ENCODE peak calls at places on chromosomes 5 and 9, in eight cellular contexts. N, I, M, Z, X, B, Y and S are unnamed samples.
A peak's percentile ranks its signal among the peaks of the same experiment; 100 is the strongest.

GRCh38 chr5:140553657-140554056 is 3.6 kb downstream of the SRA1 start:
- DNase-seq in N (no peak), I (no peak), M (no peak), Z (no peak), X (no peak), B (no peak), Y (no peak), S (no peak)

GRCh38 chr9:26687421-26687820 is 205.2 kb downstream of the CAAP1 start:
- DNase-seq in N (no peak), I (no peak), M (peak; percentile 2), Z (peak; percentile 0), X (no peak), B (no peak), Y (no peak), S (no peak)

GRCh38 chr9:28255174-28255573 is 681.9 kb upstream of the C9orf72 start:
- DNase-seq in N (no peak), I (no peak), M (no peak), Z (no peak), X (no peak), B (no peak), Y (no peak), S (no peak)

GRCh38 chr5:95731571-95732554 is 727 bp downstream of the RHOBTB3 start:
- DNase-seq in N (peak; percentile 72), I (peak; percentile 38), M (peak; percentile 67), Z (peak; percentile 49), X (peak; percentile 74), B (peak; percentile 56), Y (peak; percentile 80), S (no peak)

GRCh38 chr9:130570200-130570599 is 9.2 kb upstream of the FUBP3 start:
- DNase-seq in N (no peak), I (no peak), M (no peak), Z (peak; percentile 47), X (no peak), B (no peak), Y (no peak), S (peak; percentile 14)

GRCh38 chr9:123073441-123073840 is 40.0 kb downstream of the GPR21 start:
- DNase-seq in N (no peak), I (no peak), M (no peak), Z (no peak), X (peak; percentile 40), B (no peak), Y (no peak), S (no peak)

GRCh38 chr5:177982072-177982727 is 13.8 kb downstream of the PROP1 start:
- DNase-seq in N (peak; percentile 37), I (no peak), M (peak; percentile 29), Z (no peak), X (peak; percentile 81), B (no peak), Y (no peak), S (no peak)

GRCh38 chr5:180486636-180487149 is 7.5 kb upstream of the CNOT6 start:
- DNase-seq in N (peak; percentile 25), I (no peak), M (no peak), Z (no peak), X (no peak), B (no peak), Y (no peak), S (no peak)

GRCh38 chr9:114124138-114124537 is 25.0 kb upstream of the KIF12 start:
- DNase-seq in N (no peak), I (no peak), M (no peak), Z (no peak), X (no peak), B (no peak), Y (no peak), S (no peak)

GRCh38 chr5:134227259-134227658 is 1.4 kb upstream of the PPP2CA start:
- DNase-seq in N (peak; percentile 64), I (no peak), M (peak; percentile 49), Z (peak; percentile 18), X (peak; percentile 79), B (peak; percentile 56), Y (peak; percentile 69), S (no peak)

GRCh38 chr5:150301170-150301505 is 1.6 kb downstream of the ARSI start:
- DNase-seq in N (no peak), I (no peak), M (peak; percentile 26), Z (peak; percentile 68), X (no peak), B (no peak), Y (no peak), S (no peak)

GRCh38 chr9:132458432-132458831 is 48.4 kb downstream of the CFAP77 start:
- DNase-seq in N (no peak), I (no peak), M (no peak), Z (no peak), X (peak; percentile 35), B (no peak), Y (no peak), S (no peak)

GRCh38 chr9:113572076-113572861 is 108.7 kb downstream of the RGS3 start:
- DNase-seq in N (peak; percentile 49), I (no peak), M (no peak), Z (no peak), X (no peak), B (no peak), Y (peak; percentile 42), S (no peak)

GRCh38 chr9:114805670-114806551 is at the start of gene TNFSF15:
- DNase-seq in N (no peak), I (no peak), M (peak; percentile 65), Z (peak; percentile 7), X (peak; percentile 50), B (peak; percentile 54), Y (peak; percentile 63), S (no peak)

GRCh38 chr5:112653638-112654037 is 84.0 kb upstream of the APC start:
- DNase-seq in N (no peak), I (no peak), M (no peak), Z (no peak), X (no peak), B (no peak), Y (no peak), S (no peak)

GRCh38 chr5:10118150-10118549 is 131.5 kb downstream of the ATPSCKMT start:
- DNase-seq in N (no peak), I (no peak), M (no peak), Z (no peak), X (no peak), B (no peak), Y (no peak), S (no peak)
- TF ChIP-seq CTCF in N (no peak), I (no peak), M (no peak), Z (no peak), X (no peak), B (no peak), Y (no peak), S (no peak)

DNA sequence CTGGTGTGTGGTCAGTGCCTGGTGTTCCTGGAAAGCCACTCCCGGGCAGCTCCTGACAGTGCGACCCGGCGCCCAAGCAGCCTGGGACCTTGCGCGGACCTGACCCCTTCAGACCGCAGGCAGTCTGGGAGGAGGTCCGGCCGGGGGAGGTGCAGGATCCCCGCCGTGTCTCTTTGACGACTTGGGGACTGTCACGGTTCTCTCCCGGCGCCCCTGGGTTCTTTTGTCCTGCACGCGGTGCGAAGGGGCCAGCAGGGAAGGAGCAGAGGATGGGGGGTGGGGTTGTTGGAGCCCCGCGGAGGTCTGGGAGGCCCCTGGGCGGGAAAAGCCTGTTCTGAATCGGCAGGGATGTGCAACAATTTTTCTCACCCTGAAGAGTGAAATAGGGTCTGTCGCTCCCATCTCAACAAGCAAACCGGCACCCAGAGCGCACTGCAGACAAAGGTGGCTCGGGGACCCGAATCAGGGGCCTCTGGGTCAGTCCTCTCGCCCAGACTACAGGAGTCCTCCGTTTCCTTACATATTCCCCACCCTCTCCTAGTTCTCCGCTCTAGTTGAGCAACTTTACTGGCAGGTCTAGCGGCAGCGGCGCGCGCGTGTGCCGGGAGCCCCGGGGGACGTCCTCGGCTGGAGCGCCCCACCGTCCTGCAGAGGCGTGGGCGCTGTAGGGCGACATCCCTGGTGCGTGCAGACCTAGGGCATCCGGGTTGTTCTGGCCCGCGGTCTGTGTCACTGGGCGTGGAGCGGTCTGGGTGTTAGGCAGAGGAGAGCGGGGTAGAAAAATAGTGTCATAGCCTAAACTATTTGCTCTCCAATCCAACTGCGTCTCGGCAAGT is 1.2 kb downstream of the VCAN start:
- DNase-seq in N (peak; percentile 55), I (peak; percentile 29), M (peak; percentile 7), Z (peak; percentile 55), X (peak; percentile 74), B (peak; percentile 16), Y (peak; percentile 83), S (no peak)
- H3K4me3 ChIP-seq in N (peak overlapping the region; percentile 2), I (peak overlapping the region; percentile 42), M (no peak overlapping the region), Z (peak overlapping the region; percentile 93), X (peak overlapping the region; percentile 76), B (peak overlapping the region; percentile 26), Y (peak overlapping the region; percentile 49), S (peak overlapping the region; percentile 96)

DNA sequence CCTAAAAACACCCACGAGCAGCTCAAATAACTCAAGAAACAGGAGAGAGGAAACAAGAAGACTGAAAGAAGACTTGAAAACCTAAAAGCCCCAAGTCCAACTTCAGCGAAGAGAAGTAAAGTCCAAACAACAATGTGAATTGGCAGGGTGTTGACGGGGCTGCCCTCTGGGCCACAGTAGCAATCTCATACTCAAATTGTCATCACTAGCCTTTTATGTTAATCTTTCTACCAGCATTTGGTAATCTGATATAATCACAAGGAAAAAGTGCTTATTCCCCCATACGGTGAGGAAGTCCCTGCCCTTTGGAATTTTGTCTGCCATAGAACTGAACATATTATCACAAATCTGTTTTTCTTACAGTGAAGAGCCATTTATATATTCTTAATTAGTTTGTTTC is 51.5 kb upstream of the IFNE start:
- DNase-seq in N (no peak), I (no peak), M (no peak), Z (no peak), X (no peak), B (no peak), Y (no peak), S (no peak)
- TF ChIP-seq CTCF in N (no peak), I (no peak), M (no peak), Z (no peak), X (no peak), B (no peak), Y (no peak), S (no peak)

GRCh38 chr9:76027426-76027825 is 137.0 kb downstream of the PCSK5 start:
- DNase-seq in N (no peak), I (no peak), M (no peak), Z (no peak), X (no peak), B (no peak), Y (no peak), S (no peak)

GRCh38 chr9:76034049-76034448 is 143.6 kb downstream of the PCSK5 start:
- DNase-seq in N (no peak), I (no peak), M (no peak), Z (no peak), X (no peak), B (no peak), Y (no peak), S (no peak)

GRCh38 chr9:76036762-76037161 is 146.3 kb downstream of the PCSK5 start:
- DNase-seq in N (no peak), I (no peak), M (no peak), Z (no peak), X (no peak), B (no peak), Y (no peak), S (no peak)

DNA sequence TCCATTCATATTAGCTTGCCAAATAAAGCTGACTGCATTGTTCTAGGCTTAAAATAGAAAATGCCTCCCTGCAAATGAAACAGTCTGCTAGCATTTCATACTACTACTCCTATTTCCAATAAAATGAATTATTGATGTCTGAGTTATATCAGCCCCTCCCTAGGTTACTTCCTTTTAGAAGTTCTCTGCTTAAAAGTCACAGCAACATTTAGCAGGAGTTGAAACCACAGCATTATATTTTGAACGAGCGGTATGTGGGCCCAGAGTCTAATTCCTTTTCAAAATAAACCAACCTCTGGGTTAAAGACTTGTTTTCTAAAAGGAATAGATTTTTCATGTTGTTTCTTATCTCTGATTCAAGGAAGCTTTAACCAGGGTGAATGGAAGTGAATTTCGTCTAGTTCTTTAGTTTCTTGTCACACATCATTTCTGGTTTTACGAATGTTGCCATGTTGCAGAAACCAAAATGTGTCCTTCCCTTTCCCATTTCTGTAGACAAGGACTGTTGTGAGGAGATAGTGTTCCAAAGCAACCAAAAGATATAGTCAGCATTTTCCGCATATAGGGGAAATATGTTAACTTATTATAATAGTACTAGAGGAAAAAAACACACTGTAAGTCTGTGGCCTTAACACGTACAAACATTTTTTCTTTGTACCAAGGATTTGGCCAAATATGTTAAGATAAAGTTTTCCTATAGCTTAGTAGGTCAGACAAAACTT is 142.3 kb downstream of the PCSK5 start:
- DNase-seq in N (no peak), I (no peak), M (no peak), Z (no peak), X (no peak), B (no peak), Y (no peak), S (no peak)
- H3K4me3 ChIP-seq in N (no peak overlapping the region), I (no peak overlapping the region), M (no peak overlapping the region), Z (no peak overlapping the region), X (no peak overlapping the region), B (no peak overlapping the region), Y (no peak overlapping the region), S (no peak overlapping the region)